ENCODE peak calls at places on chromosomes 1 and 21, in eight cellular contexts. W is left ventricle myocardium inferior; S is hepatocyte; K is pancreas; M is CD4-positive, CD25-positive, alpha-beta regulatory T cell; F is GM23248; L is neuronal stem cell; G is sigmoid colon. V is an unnamed sample. For H3K36me3, the result is how much of the 10 kb centered on the place peaks cover.

GRCh38 chr1:27436204-27437159 is 44.1 kb downstream of the GPR3 start:
- DNase-seq in M (no peak), K (no peak), W (no peak), L (no peak), S (peak), F (peak), G (no peak), V (peak)

GRCh38 chr1:235275223-235275622 is 52.8 kb downstream of the ARID4B start:
- DNase-seq in L (no peak), K (no peak), W (no peak), G (no peak), M (no peak), F (no peak), S (no peak), V (no peak)

GRCh38 chr1:89616844-89617627 is 15.9 kb upstream of the LRRC8C start:
- DNase-seq in W (no peak), K (no peak), M (no peak), F (no peak), G (no peak), L (no peak), S (no peak), V (no peak)

GRCh38 chr1:9366298-9366697 is 73.6 kb downstream of the SPSB1 start:
- DNase-seq in S (no peak), L (no peak), M (no peak), K (no peak), G (no peak), W (no peak), F (no peak), V (no peak)

GRCh38 chr1:9438431-9439073 is 100.7 kb upstream of the SLC25A33 start:
- DNase-seq in S (peak), F (peak), L (no peak), W (peak), K (no peak), M (no peak), G (peak), V (peak)

GRCh38 chr1:159991513-159991912 is 37.5 kb upstream of the SLAMF9 start:
- DNase-seq in G (no peak), K (no peak), F (peak), L (no peak), M (no peak), S (peak), W (no peak), V (no peak)

GRCh38 chr1:78839704-78840277 is 166.7 kb downstream of the ADGRL4 start:
- DNase-seq in S (peak), L (peak), M (no peak), K (no peak), W (no peak), G (no peak), F (peak), V (peak)

GRCh38 chr1:33599516-33600115 is 127.2 kb downstream of the ZSCAN20 start:
- DNase-seq in F (no peak), L (no peak), K (no peak), S (no peak), W (no peak), G (no peak), M (no peak), V (no peak)

GRCh38 chr1:20896824-20897223 is 109.7 kb upstream of the HP1BP3 start:
- DNase-seq in G (no peak), W (no peak), L (no peak), F (peak), S (peak), M (no peak), K (no peak), V (no peak)

GRCh38 chr1:232599178-232600041 is 30.5 kb downstream of the SIPA1L2 start:
- DNase-seq in F (peak), M (no peak), W (no peak), L (no peak), G (no peak), K (no peak), S (no peak), V (no peak)

GRCh38 chr1:51937112-51937511 is 53.4 kb downstream of the RAB3B start:
- DNase-seq in W (no peak), F (no peak), M (no peak), S (no peak), G (no peak), K (no peak), L (no peak), V (no peak)

GRCh38 chr1:55547441-55547840 is 332.3 kb upstream of the USP24 start:
- DNase-seq in M (no peak), W (no peak), S (peak), K (no peak), F (no peak), G (no peak), L (no peak), V (no peak)

GRCh38 chr1:114545796-114546195 is 34.8 kb upstream of the TRIM33 start:
- DNase-seq in M (no peak), S (no peak), L (no peak), W (no peak), K (no peak), F (no peak), G (no peak), V (no peak)

GRCh38 chr1:228541725-228542124 is 54.5 kb downstream of the RNF187 start:
- DNase-seq in K (no peak), S (no peak), L (no peak), M (no peak), W (no peak), G (no peak), F (no peak), V (no peak)

GRCh38 chr1:39268112-39268581 is 63.7 kb downstream of the MACF1 start:
- DNase-seq in G (peak), M (no peak), W (no peak), K (no peak), S (peak), F (peak), L (peak), V (peak)

GRCh38 chr1:183349201-183349711 is 68.9 kb downstream of the NMNAT2 start:
- DNase-seq in K (no peak), W (no peak), S (peak), F (peak), L (no peak), G (peak), M (no peak), V (no peak)

GRCh38 chr1:33624991-33625870 is 152.8 kb downstream of the ZSCAN20 start:
- DNase-seq in G (no peak), M (no peak), W (no peak), K (no peak), F (no peak), L (no peak), S (no peak), V (no peak)

GRCh38 chr1:244104309-244105060 is 53.4 kb downstream of the ZBTB18 start:
- DNase-seq in S (peak), M (no peak), K (no peak), F (peak), W (no peak), L (no peak), G (no peak), V (peak)

GRCh38 chr1:183989078-183989577 is 48.4 kb downstream of the COLGALT2 start:
- DNase-seq in F (peak), G (no peak), S (peak), M (no peak), L (no peak), K (no peak), W (peak), V (peak)

GRCh38 chr1:14660795-14661194 is 62.3 kb downstream of the KAZN start:
- DNase-seq in W (no peak), K (no peak), M (no peak), G (peak), L (no peak), S (no peak), F (peak), V (no peak)

GRCh38 chr1:36446780-36447179 is 3.5 kb downstream of the OSCP1 start:
- DNase-seq in W (no peak), S (no peak), K (no peak), G (no peak), F (no peak), L (no peak), M (no peak), V (no peak)

GRCh38 chr1:93328809-93329477 is 16.8 kb upstream of the DR1 start:
- DNase-seq in F (peak), M (no peak), W (no peak), S (peak), G (no peak), K (no peak), L (no peak), V (peak)

GRCh38 chr1:212379366-212379765 is 35.3 kb downstream of the PACC1 start:
- DNase-seq in K (no peak), W (no peak), S (no peak), F (no peak), G (no peak), L (no peak), M (no peak), V (no peak)

DNA sequence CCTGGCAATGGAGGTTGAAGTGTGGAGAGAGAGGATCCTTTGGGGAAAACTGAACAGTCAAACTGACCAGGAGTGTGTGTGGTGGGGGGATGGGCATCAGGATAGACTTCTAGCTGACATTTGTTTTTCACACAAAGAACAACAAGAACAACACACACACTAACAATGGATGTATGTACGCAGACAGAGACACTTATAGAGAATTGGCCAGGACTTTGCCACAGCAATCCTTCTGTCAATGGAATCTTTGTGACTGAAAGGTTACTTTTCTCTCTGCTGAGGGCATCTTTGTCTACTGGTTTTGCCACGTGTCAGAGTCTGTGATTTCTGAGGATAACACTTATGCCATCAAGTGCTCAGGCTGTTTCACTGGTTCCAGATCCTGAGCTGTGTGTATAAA is 12.4 kb upstream of the FCGR2A start:
- DNase-seq in M (no peak), S (no peak), W (no peak), G (no peak), F (no peak), K (no peak), L (no peak), V (no peak)
- H3K36me3 ChIP-seq in M (under half), S (under half), W (under half), G (under half), F (under half), K (under half), L (under half), V (under half)

GRCh38 chr1:229643996-229644748 is 18.1 kb downstream of the URB2 start:
- DNase-seq in M (no peak), W (no peak), F (no peak), K (no peak), G (no peak), S (no peak), L (no peak), V (no peak)
- H3K27ac ChIP-seq in M (no peak), W (no peak), F (no peak), K (no peak), G (no peak), S (no peak), L (no peak), V (no peak)

DNA sequence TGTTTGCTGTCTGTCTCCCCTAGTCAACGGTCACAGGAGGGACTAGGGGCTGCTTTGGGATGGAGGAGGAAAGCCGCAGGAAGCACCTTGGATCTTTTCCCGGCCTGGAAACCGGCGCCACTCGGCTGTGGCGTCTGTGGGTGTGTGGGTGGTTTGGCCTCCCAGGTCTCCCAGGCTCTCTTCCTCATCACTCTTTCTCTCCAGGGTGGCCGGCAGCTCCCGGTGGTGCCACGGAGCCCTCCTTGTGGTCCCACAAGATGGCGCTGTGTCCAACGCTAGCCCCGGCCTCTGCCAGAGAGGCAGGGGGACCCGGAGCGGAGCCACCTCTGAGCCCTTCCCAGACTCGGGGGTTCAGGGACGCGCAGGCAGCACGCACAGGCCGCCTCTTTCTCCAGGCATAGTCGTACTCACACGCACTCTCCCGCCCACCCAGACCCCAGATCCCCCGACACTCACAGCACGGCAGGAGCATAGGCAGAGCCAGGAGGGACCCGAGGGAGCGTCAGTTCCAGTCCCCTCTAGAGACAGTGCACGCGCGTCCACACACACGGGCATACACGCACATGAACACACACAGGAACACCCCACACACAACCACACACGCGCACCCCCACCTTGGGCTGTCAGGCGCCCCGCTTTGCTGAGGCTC is 31.2 kb downstream of the CDCP2 start:
- DNase-seq in K (peak), L (peak), M (peak), G (peak), S (peak), F (peak), W (peak), V (peak)
- H3K4me3 ChIP-seq in K (peak), L (peak), M (no peak), G (no peak), S (no peak), F (peak), W (peak), V (peak)

DNA sequence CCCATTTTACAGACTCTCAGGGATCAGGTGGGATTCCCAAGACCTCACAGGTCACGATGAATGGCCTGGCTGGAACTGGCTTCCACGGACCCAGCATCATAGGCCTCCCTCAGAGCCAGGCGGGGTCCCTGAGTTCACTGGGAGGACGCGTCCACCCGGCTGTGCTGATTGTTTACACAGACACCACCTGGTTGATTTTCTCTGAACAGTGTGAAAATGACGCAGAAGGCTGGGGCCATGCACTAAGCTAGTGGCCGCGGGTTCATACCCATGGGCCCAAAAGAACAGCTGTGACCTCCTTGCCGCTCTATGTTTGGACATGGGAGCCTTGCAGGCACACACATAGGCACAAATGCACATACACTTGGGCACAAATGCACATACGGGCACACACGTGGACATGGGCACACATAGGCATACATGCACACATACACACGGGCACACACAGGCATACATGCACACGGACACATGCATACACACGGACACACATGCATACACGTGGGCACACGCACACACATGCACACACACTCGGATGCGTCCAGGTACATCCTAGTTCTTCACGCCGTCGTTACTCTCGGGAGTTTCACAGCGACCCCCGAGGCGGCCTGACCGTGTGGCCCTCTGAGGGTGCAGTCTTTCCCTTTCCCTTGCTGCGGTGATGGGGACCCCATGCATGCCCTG is 23.2 kb downstream of the CSTB start:
- DNase-seq in S (no peak), K (no peak), M (no peak), L (no peak), W (no peak), F (no peak), G (no peak), V (no peak)
- H3K36me3 ChIP-seq in S (under half), K (under half), M (under half), L (under half), W (half or more), F (under half), G (half or more), V (half or more)

DNA sequence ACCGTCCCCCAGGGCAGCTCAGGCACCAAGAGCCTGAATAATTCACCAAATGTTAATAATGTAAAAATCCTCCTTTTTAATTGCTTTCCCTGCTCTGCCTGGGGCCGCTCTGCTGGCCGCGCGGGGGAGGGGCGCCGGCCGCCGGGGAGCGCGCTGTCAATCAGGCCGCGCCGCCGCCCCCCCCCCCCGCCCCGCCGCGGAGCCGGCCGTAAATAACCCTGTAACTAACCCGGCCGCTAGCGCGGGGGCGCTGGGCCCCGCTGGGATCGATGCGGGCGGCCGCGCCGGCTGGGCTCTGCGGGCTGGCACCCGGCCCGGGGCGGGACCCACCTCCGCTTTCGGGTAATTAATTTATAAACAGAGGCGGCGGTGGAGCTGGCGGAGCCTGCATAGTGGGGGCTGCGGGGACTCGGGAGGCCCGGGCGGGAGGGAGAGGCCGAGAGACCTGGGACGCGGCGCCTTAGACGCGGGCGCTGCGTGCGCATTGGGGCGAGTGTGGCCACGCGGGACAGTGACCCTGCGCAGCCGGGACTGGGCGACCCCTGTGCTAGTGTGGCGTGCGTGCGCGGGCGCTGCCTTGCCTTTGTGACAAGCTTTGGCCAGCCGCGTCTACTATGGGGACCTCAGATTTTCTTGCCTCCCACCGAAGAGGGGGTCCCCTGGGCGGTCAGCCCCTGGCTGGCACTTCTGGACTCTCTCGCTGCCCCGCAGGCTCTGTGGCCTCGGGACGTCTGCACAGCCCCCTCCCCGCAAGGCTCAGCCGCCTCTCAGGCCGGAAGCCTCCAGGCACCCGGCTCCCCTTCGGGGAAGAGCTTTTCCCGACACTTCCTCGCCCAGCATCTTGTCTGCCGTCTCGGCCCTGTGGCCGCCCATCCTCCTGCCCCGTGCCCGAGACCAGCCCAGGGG is 16.7 kb downstream of the SAMD11 start:
- DNase-seq in F (peak), S (peak), G (peak), M (no peak), W (peak), K (peak), L (no peak), V (peak)
- H3K27ac ChIP-seq in F (peak), S (peak), G (peak), M (no peak), W (peak), K (no peak), L (no peak), V (no peak)

GRCh38 chr1:111140680-111140967 is 601 bp downstream of the CEPT1 start:
- DNase-seq in G (no peak), L (no peak), K (no peak), W (no peak), F (peak), M (no peak), S (peak), V (peak)

GRCh38 chr1:111141245-111141644 is 1.2 kb downstream of the CEPT1 start:
- DNase-seq in S (no peak), G (no peak), F (no peak), K (no peak), W (no peak), L (no peak), M (no peak), V (no peak)

GRCh38 chr1:111139956-111140679 is at the start of the genes CEPT1 and DRAM2:
- DNase-seq in G (peak), K (peak), L (peak), M (peak), W (peak), F (peak), S (peak), V (peak)

GRCh38 chr1:111142358-111142975 is 2.4 kb downstream of the CEPT1 start:
- DNase-seq in M (no peak), G (no peak), L (no peak), W (no peak), F (no peak), S (no peak), K (no peak), V (peak)

GRCh38 chr1:111141803-111142202 is 1.8 kb downstream of the CEPT1 start:
- DNase-seq in L (no peak), S (peak), W (no peak), M (no peak), G (no peak), F (no peak), K (no peak), V (no peak)
- H3K4me3 ChIP-seq in L (peak), S (peak), W (peak), M (peak), G (no peak), F (peak), K (peak), V (no peak)

GRCh38 chr1:157132111-157132510 is 6.1 kb downstream of the ETV3 start:
- DNase-seq in K (no peak), G (no peak), L (no peak), F (no peak), M (no peak), S (no peak), W (no peak), V (no peak)
- H3K36me3 ChIP-seq in K (under half), G (half or more), L (under half), F (half or more), M (half or more), S (under half), W (half or more), V (half or more)

GRCh38 chr1:198641966-198642656 is 3.3 kb downstream of the PTPRC start:
- DNase-seq in M (no peak), G (no peak), L (no peak), F (no peak), W (no peak), S (no peak), K (no peak), V (no peak)
- H3K27ac ChIP-seq in M (peak), G (no peak), L (no peak), F (no peak), W (no peak), S (no peak), K (no peak), V (no peak)

V was measured in osteoblast.